ENCODE peak calls at places on chromosome X, in nine cellular contexts. B, K, N, U, R, C, H, F and I are unnamed samples.

GRCh38 chrX:40933132-40934078 is 151.8 kb upstream of the USP9X start:
- DNase-seq in N (no peak), B (no peak), H (no peak), R (no peak), K (no peak), C (no peak), F (peak), U (no peak), I (peak)

GRCh38 chrX:63743596-63743995 is 41.4 kb downstream of the ARHGEF9 start:
- DNase-seq in U (no peak), R (no peak), C (no peak), K (no peak), B (no peak), F (no peak), H (no peak), N (no peak), I (no peak)

GRCh38 chrX:115892787-115893671 is 277.5 kb upstream of the AGTR2 start:
- DNase-seq in K (peak), N (peak), F (no peak), B (no peak), U (peak), C (peak), H (peak), R (peak), I (no peak)

GRCh38 chrX:108270739-108271396 is 167.4 kb downstream of the COL4A6 start:
- DNase-seq in K (no peak), B (no peak), R (no peak), N (no peak), H (no peak), C (no peak), U (no peak), F (no peak), I (no peak)

GRCh38 chrX:11010476-11010875 is 100.7 kb upstream of the HCCS start:
- DNase-seq in R (no peak), C (no peak), N (no peak), K (no peak), U (no peak), H (no peak), F (no peak), B (no peak), I (no peak)

GRCh38 chrX:49309401-49309981 is 6.0 kb downstream of the GAGE10 start:
- DNase-seq in R (no peak), N (peak), H (peak), K (no peak), F (no peak), B (no peak), U (no peak), C (no peak), I (no peak)

GRCh38 chrX:150028692-150029091 is 90.4 kb upstream of the EOLA2 start:
- DNase-seq in R (no peak), H (no peak), C (no peak), K (no peak), F (no peak), B (no peak), U (no peak), N (no peak), I (no peak)

GRCh38 chrX:49846004-49846403 is 16.9 kb downstream of the PAGE4 start:
- DNase-seq in K (no peak), R (no peak), F (no peak), B (no peak), N (no peak), U (no peak), C (no peak), H (no peak), I (no peak)

GRCh38 chrX:70445876-70446275 is 1.2 kb downstream of the DLG3 start:
- DNase-seq in H (no peak), C (no peak), K (no peak), R (no peak), N (no peak), U (no peak), F (no peak), B (no peak), I (no peak)

GRCh38 chrX:23765449-23765848 is 17.5 kb upstream of the SAT1 start:
- DNase-seq in U (no peak), C (no peak), N (no peak), K (no peak), R (no peak), B (no peak), F (no peak), H (no peak), I (no peak)

GRCh38 chrX:69366183-69366582 is 137.9 kb upstream of the NALF2 start:
- DNase-seq in U (no peak), K (no peak), F (no peak), R (no peak), B (no peak), H (no peak), C (no peak), N (no peak), I (no peak)

GRCh38 chrX:132292753-132293152 is 73.5 kb upstream of the RAP2C start:
- DNase-seq in K (peak), H (no peak), B (peak), C (no peak), U (peak), F (peak), R (no peak), N (peak), I (no peak)

GRCh38 chrX:134836497-134836968 is 154.3 kb upstream of the SMIM10 start:
- DNase-seq in R (no peak), K (peak), U (no peak), N (no peak), H (no peak), C (no peak), F (no peak), B (no peak), I (no peak)

GRCh38 chrX:108584617-108585211 is 145.1 kb downstream of the COL4A5 start:
- DNase-seq in N (peak), H (no peak), F (no peak), R (peak), K (no peak), U (peak), B (no peak), C (no peak), I (no peak)

GRCh38 chrX:13120017-13120416 is 75.6 kb upstream of the FAM9C start:
- DNase-seq in U (no peak), H (peak), B (no peak), N (peak), C (no peak), F (no peak), R (no peak), K (no peak), I (no peak)

GRCh38 chrX:52359614-52360232 is 9.1 kb upstream of the XAGE2 start:
- DNase-seq in K (no peak), H (no peak), F (peak), N (no peak), C (no peak), R (no peak), U (no peak), B (no peak), I (no peak)

GRCh38 chrX:23938690-23939089 is 30.9 kb downstream of the CXorf58 start:
- DNase-seq in U (no peak), B (no peak), F (no peak), R (no peak), C (no peak), H (no peak), N (no peak), K (no peak), I (no peak)